ENCODE peak calls at places on chromosomes 4 and X, in six cellular contexts. Q is breast epithelium, S is cardiac muscle cell, O is tibial artery, F is adrenal gland, Z is K562. N is an unnamed sample.
A peak's percentile ranks its signal among the peaks of the same experiment; 100 is the strongest.

GRCh38 chr4:7041851-7042696 is 1.1 kb upstream of the TADA2B start:
- DNase-seq in Q (no peak), S (no peak), O (peak; percentile 77), F (peak; percentile 69), Z (peak; percentile 56), N (no peak)

GRCh38 chr4:8509311-8509950 is 68.9 kb downstream of the TRMT44 start:
- DNase-seq in Q (no peak), S (no peak), O (no peak), F (no peak), Z (no peak), N (no peak)

GRCh38 chrX:10859353-10859752 is 239.0 kb upstream of the MID1 start:
- DNase-seq in Q (no peak), S (no peak), O (no peak), F (no peak), Z (no peak), N (no peak)

GRCh38 chr4:181550381-181550780 is 692.8 kb upstream of the TENM3 start:
- DNase-seq in Q (no peak), S (no peak), O (no peak), F (no peak), Z (no peak), N (no peak)

GRCh38 chrX:39560285-39560684 is 537.5 kb downstream of the BCOR start:
- DNase-seq in Q (no peak), S (no peak), O (no peak), F (no peak), Z (no peak), N (no peak)

GRCh38 chr4:65623509-65623908 is 46.8 kb downstream of the EPHA5 start:
- DNase-seq in Q (no peak), S (no peak), O (no peak), F (no peak), Z (no peak), N (no peak)

GRCh38 chr4:38503689-38504395 is 160.2 kb upstream of the KLF3 start:
- DNase-seq in Q (no peak), S (no peak), O (no peak), F (no peak), Z (no peak), N (no peak)

GRCh38 chr4:48680848-48681568 is 99.1 kb downstream of the FRYL start:
- DNase-seq in Q (no peak), S (no peak), O (no peak), F (no peak), Z (peak; percentile 59), N (no peak)

GRCh38 chrX:141960573-141960972 is 56.9 kb downstream of the MAGEC1 start:
- DNase-seq in Q (no peak), S (no peak), O (no peak), F (no peak), Z (no peak), N (no peak)

GRCh38 chr4:132483-132882 is 8.2 kb downstream of the ZNF718 start:
- DNase-seq in Q (no peak), S (no peak), O (no peak), F (no peak), Z (no peak), N (no peak)

GRCh38 chr4:176742211-176742610 is 50.5 kb downstream of the VEGFC start:
- DNase-seq in Q (no peak), S (no peak), O (no peak), F (no peak), Z (no peak), N (no peak)

GRCh38 chrX:153537526-153538295 is 20.3 kb downstream of the ATP2B3 start:
- DNase-seq in Q (no peak), S (no peak), O (no peak), F (peak; percentile 86), Z (no peak), N (no peak)

GRCh38 chr4:32858971-32859370 is 2138.8 kb downstream of the PCDH7 start:
- DNase-seq in Q (no peak), S (no peak), O (no peak), F (no peak), Z (no peak), N (no peak)

GRCh38 chr4:180190382-180190781 is 2052.8 kb upstream of the TENM3 start:
- DNase-seq in Q (no peak), S (no peak), O (no peak), F (no peak), Z (no peak), N (no peak)

GRCh38 chrX:23742174-23742692 is 843 bp downstream of the ACOT9 start:
- DNase-seq in Q (no peak), S (peak; percentile 35), O (peak; percentile 69), F (peak; percentile 26), Z (peak; percentile 10), N (no peak)

GRCh38 chr4:15144249-15144966 is 142.1 kb downstream of the CPEB2 start:
- DNase-seq in Q (no peak), S (no peak), O (no peak), F (no peak), Z (no peak), N (no peak)

GRCh38 chr4:15145709-15146108 is 143.4 kb downstream of the CPEB2 start:
- DNase-seq in Q (no peak), S (no peak), O (no peak), F (no peak), Z (no peak), N (no peak)

GRCh38 chr4:15143551-15143950 is 141.3 kb downstream of the CPEB2 start:
- DNase-seq in Q (no peak), S (no peak), O (no peak), F (no peak), Z (no peak), N (no peak)

GRCh38 chr4:15142201-15142600 is 139.9 kb downstream of the CPEB2 start:
- DNase-seq in Q (no peak), S (no peak), O (no peak), F (no peak), Z (no peak), N (no peak)

DNA sequence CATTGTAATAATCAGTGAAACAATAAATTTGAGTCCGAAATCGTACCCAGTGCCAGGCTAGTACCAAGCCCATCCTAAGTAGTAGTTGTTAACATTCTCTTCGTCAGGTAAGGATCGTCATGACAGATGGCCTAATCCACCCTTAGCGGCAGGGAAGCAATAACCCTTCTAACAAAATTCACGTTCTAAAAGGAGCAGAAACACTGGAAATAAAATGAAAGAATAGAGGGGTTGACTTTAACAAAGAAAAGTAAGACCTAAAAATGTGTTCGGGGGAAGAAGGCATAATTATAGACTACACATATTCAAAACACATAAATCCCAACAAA is 142.7 kb downstream of the CPEB2 start:
- DNase-seq in Q (no peak), S (no peak), O (no peak), F (no peak), Z (no peak), N (no peak)
- H3K27ac ChIP-seq in Q (no peak overlapping the region), S (no peak overlapping the region), O (no peak overlapping the region), F (no peak overlapping the region), Z (no peak overlapping the region), N (no peak overlapping the region)

GRCh38 chr4:97953171-97953570 is 190.1 kb downstream of the STPG2 start:
- DNase-seq in Q (no peak), S (no peak), O (no peak), F (no peak), Z (no peak), N (no peak)

GRCh38 chr4:97950836-97951235 is 192.4 kb downstream of the STPG2 start:
- DNase-seq in Q (no peak), S (no peak), O (no peak), F (no peak), Z (no peak), N (no peak)

DNA sequence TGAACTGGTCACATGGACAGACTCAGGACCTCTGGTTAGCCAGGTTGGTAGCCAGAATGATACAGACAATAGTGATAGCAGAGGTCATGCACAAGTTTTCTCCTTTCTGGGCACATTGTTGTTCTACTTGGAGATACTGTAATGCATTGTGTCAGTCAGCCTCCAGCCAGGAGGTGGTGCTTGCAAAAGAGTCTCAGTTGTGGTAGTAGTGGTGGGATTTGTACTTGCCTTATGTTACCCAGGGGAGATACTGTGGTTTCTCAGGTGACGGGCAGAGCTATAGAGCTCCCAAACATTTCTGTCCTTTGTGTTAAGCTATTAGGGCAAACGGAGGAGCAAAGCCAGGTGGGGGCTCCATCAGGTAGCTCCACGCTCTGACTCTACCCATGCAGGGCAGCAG is 190.5 kb downstream of the STPG2 start:
- DNase-seq in Q (no peak), S (no peak), O (no peak), F (no peak), Z (no peak), N (no peak)
- TF ChIP-seq CTCF in Q (no peak), S (no peak), O (no peak), F (no peak), Z (no peak), N (no peak)

GRCh38 chrX:48475295-48475694 is 704 bp upstream of the FTSJ1 start:
- DNase-seq in Q (no peak), S (no peak), O (no peak), F (no peak), Z (no peak), N (no peak)
- H3K27ac ChIP-seq in Q (no peak overlapping the region), S (no peak overlapping the region), O (peak overlapping the region; percentile 92), F (no peak overlapping the region), Z (peak overlapping the region; percentile 85), N (peak overlapping the region; percentile 80)

DNA sequence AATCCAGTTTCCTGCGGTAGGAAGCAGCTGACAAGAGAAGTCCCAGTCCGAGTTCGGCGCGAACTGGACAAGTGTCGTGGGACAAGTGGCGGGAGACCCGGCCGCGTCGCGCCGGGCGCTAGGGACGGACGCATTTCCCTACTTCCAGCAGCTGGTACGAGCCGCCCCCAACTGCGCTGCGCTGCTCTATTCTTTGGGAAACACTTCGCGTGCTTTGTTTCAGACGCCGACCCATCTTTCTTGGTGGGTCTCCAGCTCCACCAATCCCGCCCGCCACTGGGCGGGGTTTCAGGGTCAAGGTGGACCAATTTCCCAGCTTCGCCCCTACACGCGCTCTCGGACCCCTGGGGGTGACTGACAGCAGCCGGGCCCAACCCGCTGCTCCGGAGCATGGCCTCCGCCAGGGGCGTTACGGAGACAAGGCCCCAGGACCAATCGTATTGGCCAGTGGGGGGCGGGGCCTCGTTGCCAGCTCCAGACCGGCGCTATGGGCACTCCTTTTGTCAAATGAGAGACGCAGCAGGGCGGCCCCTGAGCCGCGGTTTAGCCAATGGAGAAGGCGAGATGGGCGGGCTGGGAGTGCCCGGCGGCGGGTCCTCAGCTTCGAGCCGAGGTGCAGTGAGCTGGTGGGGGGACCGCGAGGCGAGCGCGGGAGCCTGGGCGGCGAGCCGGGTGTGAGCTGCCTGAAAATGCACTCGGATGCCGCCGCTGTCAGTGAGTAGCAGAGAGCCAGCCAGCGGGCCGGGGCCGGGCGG is at the start of gene DCUN1D4:
- DNase-seq in Q (peak; percentile 99), S (peak; percentile 100), O (peak; percentile 100), F (peak; percentile 100), Z (peak; percentile 99), N (peak; percentile 100)
- TF ChIP-seq CTCF in Q (peak; percentile 24), S (peak; percentile 43), O (peak; percentile 47), F (peak; percentile 59), Z (peak; percentile 53), N (peak; percentile 38)